ENCODE peak calls at places on chromosomes 3 and 15, in six cellular contexts. B, P, G, M, K and O are unnamed samples.

GRCh38 chr3:38567498-38567897 is 71.4 kb downstream of the EXOG start:
- DNase-seq in B (no peak), K (no peak), M (no peak), P (no peak), G (no peak), O (no peak)

GRCh38 chr3:127867986-127868385 is 45.7 kb upstream of the MGLL start:
- DNase-seq in G (no peak), B (no peak), P (no peak), M (no peak), K (no peak), O (no peak)

GRCh38 chr15:46129145-46129544 is 494.3 kb downstream of the SQOR start:
- DNase-seq in B (no peak), G (no peak), M (no peak), K (no peak), P (no peak), O (no peak)

GRCh38 chr3:67875338-67875737 is 220.9 kb upstream of the SUCLG2 start:
- DNase-seq in M (no peak), B (no peak), G (no peak), P (no peak), K (no peak), O (no peak)

GRCh38 chr3:133973249-133973980 is 56.3 kb downstream of the SLCO2A1 start:
- DNase-seq in K (no peak), B (no peak), M (no peak), P (no peak), G (no peak), O (no peak)

GRCh38 chr3:49654955-49655556 is 19.1 kb upstream of the APEH start:
- DNase-seq in K (no peak), G (no peak), B (peak), M (no peak), P (no peak), O (no peak)

GRCh38 chr3:32184187-32184730 is 54.2 kb upstream of the CMTM8 start:
- DNase-seq in G (no peak), K (no peak), P (no peak), M (no peak), B (no peak), O (no peak)

GRCh38 chr15:89531796-89532537 is 35.6 kb upstream of the RHCG start:
- DNase-seq in P (no peak), G (no peak), M (no peak), B (no peak), K (no peak), O (no peak)

GRCh38 chr3:172653004-172653403 is 57.9 kb downstream of the NCEH1 start:
- DNase-seq in M (no peak), P (no peak), K (no peak), G (no peak), B (no peak), O (no peak)

GRCh38 chr3:42061711-42062408 is 29.3 kb upstream of the TRAK1 start:
- DNase-seq in K (no peak), B (peak), M (no peak), P (no peak), G (peak), O (no peak)

GRCh38 chr15:98906712-98907083 is 100.9 kb downstream of the PGPEP1L start:
- DNase-seq in G (no peak), K (no peak), M (no peak), P (no peak), B (no peak), O (no peak)

GRCh38 chr3:189157232-189158007 is 14.4 kb upstream of the TPRG1 start:
- DNase-seq in M (no peak), K (no peak), B (no peak), P (no peak), G (no peak), O (no peak)